ENCODE peak calls at places on chromosomes 1 and 21, in four cellular contexts. One of them, this sample, is unnamed.

GRCh38 chr1:235648954-235649721 is 446 bp downstream of the GNG4 start:
- DNase-seq in HS-27A: no peak
- DNase-seq in substantia nigra: no peak
- DNase-seq in kidney: peak
- DNase-seq in this sample: peak

GRCh38 chr1:183163311-183163710 is 22.8 kb upstream of the LAMC2 start:
- DNase-seq in substantia nigra: no peak
- DNase-seq in HS-27A: peak
- DNase-seq in kidney: no peak
- DNase-seq in this sample: no peak

GRCh38 chr1:215665212-215665611 is 98.1 kb downstream of the KCTD3 start:
- DNase-seq in substantia nigra: no peak
- DNase-seq in kidney: no peak
- DNase-seq in HS-27A: no peak
- DNase-seq in this sample: no peak

GRCh38 chr21:35641271-35642016 is 418.9 kb downstream of the SETD4 start:
- DNase-seq in kidney: no peak
- DNase-seq in HS-27A: no peak
- DNase-seq in substantia nigra: no peak
- DNase-seq in this sample: no peak

GRCh38 chr1:153233448-153233847 is 16.1 kb downstream of the PRR9 start:
- DNase-seq in kidney: no peak
- DNase-seq in substantia nigra: no peak
- DNase-seq in HS-27A: no peak
- DNase-seq in this sample: no peak

GRCh38 chr21:31326478-31327247 is 17.4 kb downstream of the TIAM1 start:
- DNase-seq in kidney: no peak
- DNase-seq in substantia nigra: no peak
- DNase-seq in HS-27A: no peak
- DNase-seq in this sample: peak

GRCh38 chr1:184387871-184388670 is 1.2 kb downstream of the C1orf21 start:
- DNase-seq in HS-27A: no peak
- DNase-seq in kidney: peak
- DNase-seq in substantia nigra: peak
- DNase-seq in this sample: peak

GRCh38 chr1:100168051-100168450 is 10.0 kb downstream of the LRRC39 start:
- DNase-seq in HS-27A: no peak
- DNase-seq in kidney: no peak
- DNase-seq in substantia nigra: no peak
- DNase-seq in this sample: no peak

GRCh38 chr1:155321577-155322497 is 1.1 kb downstream of the RUSC1 start:
- DNase-seq in HS-27A: no peak
- DNase-seq in substantia nigra: no peak
- DNase-seq in kidney: no peak
- DNase-seq in this sample: no peak

GRCh38 chr1:200426196-200426595 is 16.4 kb upstream of the ZNF281 start:
- DNase-seq in HS-27A: no peak
- DNase-seq in kidney: no peak
- DNase-seq in substantia nigra: no peak
- DNase-seq in this sample: no peak

GRCh38 chr1:165894591-165894990 is 67.2 kb downstream of the UCK2 start:
- DNase-seq in substantia nigra: no peak
- DNase-seq in kidney: no peak
- DNase-seq in HS-27A: no peak
- DNase-seq in this sample: no peak

GRCh38 chr1:15598436-15598835 is 13.6 kb upstream of the AGMAT start:
- DNase-seq in HS-27A: no peak
- DNase-seq in substantia nigra: no peak
- DNase-seq in kidney: no peak
- DNase-seq in this sample: no peak

GRCh38 chr1:178495741-178496409 is 889 bp downstream of the CLEC20A start:
- DNase-seq in HS-27A: no peak
- DNase-seq in substantia nigra: no peak
- DNase-seq in kidney: no peak
- DNase-seq in this sample: no peak

GRCh38 chr1:209839875-209840491 is 12.2 kb downstream of the UTP25 start:
- DNase-seq in substantia nigra: no peak
- DNase-seq in kidney: no peak
- DNase-seq in HS-27A: peak
- DNase-seq in this sample: no peak

GRCh38 chr21:42658320-42659105 is 5.1 kb downstream of the PDE9A start:
- DNase-seq in HS-27A: no peak
- DNase-seq in kidney: peak
- DNase-seq in substantia nigra: no peak
- DNase-seq in this sample: no peak

GRCh38 chr1:55718758-55719671 is 503.9 kb upstream of the USP24 start:
- DNase-seq in kidney: no peak
- DNase-seq in HS-27A: peak
- DNase-seq in substantia nigra: no peak
- DNase-seq in this sample: no peak

GRCh38 chr1:204469304-204469703 is 25.3 kb downstream of the PIK3C2B start:
- DNase-seq in kidney: no peak
- DNase-seq in substantia nigra: no peak
- DNase-seq in HS-27A: no peak
- DNase-seq in this sample: no peak

GRCh38 chr1:22772054-22772453 is 61.4 kb downstream of the EPHB2 start:
- DNase-seq in substantia nigra: peak
- DNase-seq in HS-27A: no peak
- DNase-seq in kidney: no peak
- DNase-seq in this sample: no peak

GRCh38 chr1:51963592-51964308 is 26.8 kb downstream of the RAB3B start:
- DNase-seq in HS-27A: no peak
- DNase-seq in kidney: no peak
- DNase-seq in substantia nigra: no peak
- DNase-seq in this sample: no peak

GRCh38 chr1:9867408-9868243 is 42.4 kb downstream of the CTNNBIP1 start:
- DNase-seq in kidney: peak
- DNase-seq in substantia nigra: peak
- DNase-seq in HS-27A: peak
- DNase-seq in this sample: peak

GRCh38 chr1:9455487-9456237 is 83.6 kb upstream of the SLC25A33 start:
- DNase-seq in HS-27A: no peak
- DNase-seq in substantia nigra: peak
- DNase-seq in kidney: peak
- DNase-seq in this sample: peak

GRCh38 chr1:77313491-77313890 is 31.7 kb downstream of the AK5 start:
- DNase-seq in kidney: no peak
- DNase-seq in substantia nigra: no peak
- DNase-seq in HS-27A: no peak
- DNase-seq in this sample: no peak

GRCh38 chr1:2215909-2216766 is 12.0 kb upstream of the SKI start:
- DNase-seq in HS-27A: no peak
- DNase-seq in kidney: peak
- DNase-seq in substantia nigra: no peak
- DNase-seq in this sample: no peak

GRCh38 chr1:5937373-5937857 is 54.8 kb downstream of the NPHP4 start:
- DNase-seq in substantia nigra: no peak
- DNase-seq in kidney: no peak
- DNase-seq in HS-27A: no peak
- DNase-seq in this sample: no peak

GRCh38 chr1:203274603-203275381 is 30.5 kb upstream of the BTG2 start:
- DNase-seq in substantia nigra: peak
- DNase-seq in HS-27A: no peak
- DNase-seq in kidney: no peak
- DNase-seq in this sample: no peak

GRCh38 chr1:10399487-10399917 is 638 bp downstream of the PGD start:
- DNase-seq in substantia nigra: peak
- DNase-seq in HS-27A: no peak
- DNase-seq in kidney: peak
- DNase-seq in this sample: peak

GRCh38 chr1:234848972-234849641 is 239.1 kb upstream of the IRF2BP2 start:
- DNase-seq in HS-27A: no peak
- DNase-seq in substantia nigra: no peak
- DNase-seq in kidney: no peak
- DNase-seq in this sample: no peak

GRCh38 chr1:8031176-8031785 is 5.2 kb upstream of the ERRFI1 start:
- DNase-seq in substantia nigra: no peak
- DNase-seq in kidney: no peak
- DNase-seq in HS-27A: no peak
- DNase-seq in this sample: no peak

GRCh38 chr21:42060166-42060565 is 11.0 kb upstream of the UMODL1 start:
- DNase-seq in kidney: peak
- DNase-seq in substantia nigra: no peak
- DNase-seq in HS-27A: no peak
- DNase-seq in this sample: no peak